ENCODE peak calls at places on chromosomes 13 and 19, in eight cellular contexts. K is NCI-H2081; C is mesendoderm; S is CD4-positive, alpha-beta T cell; G is HS-5; D is stimulated activated CD4-positive, alpha-beta T cell treated with anti-CD3 and anti-CD28 coated beads, Interleukin-12 subunit alpha, Interleukin-12 subunit beta, amount 100 ng/mL, for 24 hours; L is adrenal gland; Q is T-helper 1 cell. T is an unnamed sample.

GRCh38 chr19:23439623-23440022 is 44.4 kb upstream of the ZNF91 start:
- DNase-seq in S (no peak), L (no peak), Q (no peak), K (no peak), D (no peak), C (peak; percentile 46), G (no peak), T (no peak)

GRCh38 chr13:51267581-51267980 is 45.4 kb downstream of the FAM124A start:
- DNase-seq in G (no peak), L (no peak), C (no peak), Q (no peak), K (no peak), S (no peak), D (no peak), T (no peak)

GRCh38 chr19:58406818-58407657 is 1.4 kb upstream of the ZNF584 start:
- DNase-seq in D (no peak), G (no peak), C (peak; percentile 65), K (no peak), S (no peak), Q (no peak), L (no peak), T (no peak)

GRCh38 chr19:43468354-43469159 is 3.1 kb upstream of the LYPD3 start:
- DNase-seq in L (no peak), G (no peak), C (no peak), D (no peak), S (no peak), K (no peak), Q (no peak), T (no peak)

GRCh38 chr19:34365463-34366401 is 736 bp downstream of the GPI start:
- DNase-seq in C (peak; percentile 51), G (no peak), K (peak; percentile 1), L (peak; percentile 75), D (no peak), Q (no peak), S (no peak), T (no peak)

GRCh38 chr19:29714371-29714952 is 599 bp downstream of the C19orf12 start:
- DNase-seq in D (no peak), Q (peak; percentile 45), G (no peak), K (no peak), S (peak; percentile 31), L (no peak), C (no peak), T (no peak)

GRCh38 chr19:1064661-1065605 is 2.0 kb upstream of the ARHGAP45 start:
- DNase-seq in K (no peak), D (peak; percentile 58), C (peak; percentile 82), S (peak; percentile 59), Q (peak; percentile 55), G (no peak), L (peak; percentile 56), T (peak; percentile 83)

GRCh38 chr13:28283600-28283999 is 145.3 kb downstream of the PAN3 start:
- DNase-seq in K (no peak), C (no peak), G (no peak), Q (no peak), L (no peak), D (no peak), S (no peak), T (no peak)

GRCh38 chr13:95176611-95177259 is 124.5 kb downstream of the ABCC4 start:
- DNase-seq in S (peak; percentile 9), C (no peak), L (no peak), G (no peak), Q (no peak), D (no peak), K (no peak), T (no peak)

GRCh38 chr13:113836917-113837553 is 26.8 kb downstream of the GAS6 start:
- DNase-seq in D (no peak), L (peak; percentile 83), S (no peak), C (no peak), Q (no peak), G (no peak), K (no peak), T (peak; percentile 86)